ENCODE peak calls at places on chromosomes 6 and 20, in ten cellular contexts. S is choroid plexus epithelial cell, T is NCI-H82, V is RPMI8226, W is psoas muscle, E is NCI-H2029, B is epithelial cell of esophagus, F is mesothelial cell of epicardium, I is NCI-H2171 treated with DMSO at 0.1 percent for 48 hours, X is kidney tubule cell. L is an unnamed sample.

GRCh38 chr6:147046131-147046530 is 158.1 kb upstream of the STXBP5 start:
- DNase-seq in S (no peak), T (peak), V (no peak), W (no peak), E (no peak), B (no peak), F (no peak), I (no peak), X (no peak), L (no peak)

GRCh38 chr20:51888186-51888790 is 86.0 kb upstream of the SALL4 start:
- DNase-seq in S (no peak), T (no peak), V (no peak), W (no peak), E (no peak), B (no peak), F (no peak), I (no peak), X (no peak), L (no peak)

GRCh38 chr20:15859061-15859460 is 714.2 kb downstream of the KIF16B start:
- DNase-seq in S (no peak), T (no peak), V (no peak), W (no peak), E (no peak), B (no peak), F (no peak), I (no peak), X (no peak), L (no peak)

GRCh38 chr6:30568245-30568644 is 3.0 kb upstream of the ABCF1 start:
- DNase-seq in S (no peak), T (no peak), V (no peak), W (no peak), E (peak), B (peak), F (no peak), I (no peak), X (peak), L (no peak)

GRCh38 chr6:52514514-52514913 is 62.3 kb downstream of the TRAM2 start:
- DNase-seq in S (peak), T (no peak), V (no peak), W (peak), E (no peak), B (peak), F (no peak), I (no peak), X (peak), L (peak)

GRCh38 chr20:39839406-39840119 is 849.5 kb downstream of the MAFB start:
- DNase-seq in S (no peak), T (no peak), V (no peak), W (no peak), E (no peak), B (no peak), F (no peak), I (no peak), X (no peak), L (no peak)

GRCh38 chr6:41471064-41471895 is 74.9 kb upstream of the FOXP4 start:
- DNase-seq in S (no peak), T (no peak), V (no peak), W (no peak), E (no peak), B (no peak), F (no peak), I (no peak), X (no peak), L (no peak)

GRCh38 chr6:68559052-68559451 is 76.0 kb upstream of the ADGRB3 start:
- DNase-seq in S (peak), T (peak), V (peak), W (no peak), E (peak), B (no peak), F (no peak), I (peak), X (no peak), L (no peak)

GRCh38 chr6:121799574-121799973 is 364.1 kb downstream of the GJA1 start:
- DNase-seq in S (no peak), T (no peak), V (no peak), W (no peak), E (no peak), B (no peak), F (no peak), I (no peak), X (no peak), L (no peak)